ENCODE peak calls at places on chromosomes 5 and 9, in six cellular contexts. J is naive thymus-derived CD4-positive, alpha-beta T cell; R is SK-N-SH; Z is cardiac muscle cell; P is mammary epithelial cell; I is astrocyte. H is an unnamed sample. For H3K9me3 and H3K27me3, the result is how much of the 10 kb centered on the place peaks cover.

GRCh38 chr9:27749838-27750237 is 176.6 kb upstream of the C9orf72 start:
- DNase-seq in J (no peak), R (no peak), Z (no peak), P (peak), I (no peak), H (no peak)

GRCh38 chr9:72554221-72554641 is 32.8 kb downstream of the TMC1 start:
- DNase-seq in J (no peak), R (no peak), Z (no peak), P (no peak), I (peak), H (peak)

GRCh38 chr9:5557606-5558587 is 47.6 kb downstream of the PDCD1LG2 start:
- DNase-seq in J (peak), R (no peak), Z (no peak), P (peak), I (peak), H (no peak)

GRCh38 chr5:170306381-170306790 is 8.8 kb upstream of the LCP2 start:
- DNase-seq in J (no peak), R (no peak), Z (peak), P (peak), I (peak), H (peak)

GRCh38 chr5:68339921-68340321 is 124.4 kb downstream of the PIK3R1 start:
- DNase-seq in J (no peak), R (no peak), Z (no peak), P (peak), I (peak), H (no peak)

GRCh38 chr5:111394580-111394979 is 117.8 kb downstream of the STARD4 start:
- DNase-seq in J (no peak), R (no peak), Z (no peak), P (peak), I (peak), H (peak)

GRCh38 chr5:98775962-98776687 is 2.7 kb downstream of the RGMB start:
- DNase-seq in J (no peak), R (no peak), Z (no peak), P (peak), I (peak), H (peak)

GRCh38 chr5:170360712-170361501 is 28.3 kb downstream of the KCNMB1 start:
- DNase-seq in J (no peak), R (no peak), Z (peak), P (no peak), I (no peak), H (no peak)

GRCh38 chr5:103041071-103041676 is 78.8 kb downstream of the GIN1 start:
- DNase-seq in J (peak), R (peak), Z (peak), P (peak), I (peak), H (no peak)

GRCh38 chr9:30036558-30036957 is 2347.9 kb upstream of the ACO1 start:
- DNase-seq in J (no peak), R (no peak), Z (no peak), P (no peak), I (no peak), H (no peak)

GRCh38 chr5:79436224-79436623 is 77.7 kb downstream of the HOMER1 start:
- DNase-seq in J (no peak), R (no peak), Z (no peak), P (peak), I (peak), H (no peak)

GRCh38 chr9:76943071-76943470 is 37.2 kb upstream of the PRUNE2 start:
- DNase-seq in J (no peak), R (no peak), Z (no peak), P (no peak), I (no peak), H (no peak)

GRCh38 chr9:23621166-23621565 is 204.9 kb downstream of the ELAVL2 start:
- DNase-seq in J (no peak), R (no peak), Z (no peak), P (peak), I (peak), H (no peak)

GRCh38 chr5:55712023-55712859 is at the start of gene SLC38A9:
- DNase-seq in J (peak), R (peak), Z (peak), P (peak), I (peak), H (peak)

GRCh38 chr9:110538621-110539020 is 40.9 kb downstream of the SVEP1 start:
- DNase-seq in J (no peak), R (no peak), Z (no peak), P (no peak), I (peak), H (peak)

GRCh38 chr9:36575411-36575882 is 2.8 kb downstream of the MELK start:
- DNase-seq in J (no peak), R (no peak), Z (no peak), P (peak), I (no peak), H (no peak)

GRCh38 chr5:127031147-127031862 is 947 bp upstream of the MARCHF3 start:
- DNase-seq in J (peak), R (no peak), Z (peak), P (no peak), I (no peak), H (no peak)

GRCh38 chr5:172508471-172509404 is 54.4 kb upstream of the SH3PXD2B start:
- DNase-seq in J (no peak), R (no peak), Z (no peak), P (no peak), I (no peak), H (no peak)

GRCh38 chr9:96603305-96604004 is 16.2 kb downstream of the CDC14B start:
- DNase-seq in J (no peak), R (no peak), Z (no peak), P (no peak), I (peak), H (no peak)

GRCh38 chr5:109936091-109936490 is 246.4 kb downstream of the MAN2A1 start:
- DNase-seq in J (no peak), R (no peak), Z (no peak), P (peak), I (no peak), H (no peak)

GRCh38 chr5:178555771-178556211 is 34.4 kb downstream of the COL23A1 start:
- DNase-seq in J (no peak), R (no peak), Z (no peak), P (no peak), I (no peak), H (no peak)

GRCh38 chr9:135227641-135228251 is 140.3 kb downstream of the OLFM1 start:
- DNase-seq in J (no peak), R (no peak), Z (no peak), P (no peak), I (no peak), H (no peak)

GRCh38 chr9:97990259-97990658 is 7.1 kb downstream of the ANP32B start:
- DNase-seq in J (no peak), R (peak), Z (no peak), P (peak), I (peak), H (peak)

GRCh38 chr5:147508711-147509040 is 1.2 kb downstream of the DPYSL3 start:
- DNase-seq in J (no peak), R (no peak), Z (no peak), P (peak), I (no peak), H (no peak)

GRCh38 chr5:147509710-147510651 is at the start of gene DPYSL3:
- DNase-seq in J (no peak), R (peak), Z (peak), P (peak), I (peak), H (peak)

GRCh38 chr5:147504535-147504934 is 5.3 kb downstream of the DPYSL3 start:
- DNase-seq in J (no peak), R (no peak), Z (no peak), P (no peak), I (peak), H (no peak)

GRCh38 chr5:147509041-147509709 is 693 bp downstream of the DPYSL3 start:
- DNase-seq in J (no peak), R (peak), Z (no peak), P (peak), I (no peak), H (peak)

GRCh38 chr5:147507480-147508126 is 2.3 kb downstream of the DPYSL3 start:
- DNase-seq in J (no peak), R (no peak), Z (no peak), P (peak), I (peak), H (peak)
- H3K4me3 ChIP-seq in J (no peak), R (peak), Z (no peak), P (no peak), I (peak), H (peak)

GRCh38 chr5:128346038-128346437 is 192.0 kb downstream of the FBN2 start:
- DNase-seq in J (no peak), R (no peak), Z (no peak), P (no peak), I (no peak), H (no peak)

GRCh38 chr5:128339585-128339984 is 198.5 kb downstream of the FBN2 start:
- DNase-seq in J (no peak), R (no peak), Z (no peak), P (no peak), I (no peak), H (no peak)

GRCh38 chr5:128338649-128339048 is 199.4 kb downstream of the FBN2 start:
- DNase-seq in J (no peak), R (no peak), Z (no peak), P (no peak), I (no peak), H (no peak)

GRCh38 chr5:128345247-128345646 is 192.8 kb downstream of the FBN2 start:
- DNase-seq in J (no peak), R (no peak), Z (no peak), P (no peak), I (no peak), H (no peak)

GRCh38 chr5:128341056-128341455 is 197.0 kb downstream of the FBN2 start:
- DNase-seq in J (no peak), R (no peak), Z (no peak), P (no peak), I (no peak), H (no peak)
- H3K9me3 ChIP-seq in J (under half), R (under half), Z (under half), P (under half), I (under half), H (under half)

DNA sequence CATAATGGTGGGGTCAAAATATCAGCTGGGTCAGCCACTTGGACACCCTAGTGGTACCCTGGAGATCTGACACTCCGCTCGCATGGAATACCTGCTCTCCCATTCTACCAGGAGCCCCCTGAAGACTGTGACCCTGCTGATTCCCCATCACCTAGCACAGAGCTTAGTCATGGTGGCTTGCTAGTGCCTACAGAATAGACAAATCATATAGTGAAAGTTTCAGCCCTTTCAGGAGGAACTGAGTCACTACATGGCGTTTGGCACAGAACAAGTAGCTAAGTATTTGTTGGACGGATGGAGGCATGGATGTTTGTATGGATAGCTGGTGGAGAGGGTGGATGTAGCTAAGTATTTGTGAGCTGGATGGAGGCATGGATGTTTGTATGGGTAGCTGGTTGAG is 65.3 kb downstream of the LMX1B start:
- DNase-seq in J (no peak), R (no peak), Z (no peak), P (no peak), I (no peak), H (no peak)
- H3K27me3 ChIP-seq in J (under half), R (under half), Z (half or more), P (under half), I (half or more), H (under half)

GRCh38 chr5:124737651-124738050 is 8.8 kb downstream of the ZNF608 start:
- DNase-seq in J (no peak), R (no peak), Z (no peak), P (no peak), I (no peak), H (no peak)
- H3K4me3 ChIP-seq in J (no peak), R (no peak), Z (no peak), P (no peak), I (no peak), H (no peak)

GRCh38 chr9:81563739-81564138 is 125.6 kb downstream of the TLE1 start:
- DNase-seq in J (no peak), R (no peak), Z (no peak), P (no peak), I (no peak), H (no peak)
- H3K9me3 ChIP-seq in J (under half), R (under half), Z (under half), P (under half), I (under half), H (under half)

DNA sequence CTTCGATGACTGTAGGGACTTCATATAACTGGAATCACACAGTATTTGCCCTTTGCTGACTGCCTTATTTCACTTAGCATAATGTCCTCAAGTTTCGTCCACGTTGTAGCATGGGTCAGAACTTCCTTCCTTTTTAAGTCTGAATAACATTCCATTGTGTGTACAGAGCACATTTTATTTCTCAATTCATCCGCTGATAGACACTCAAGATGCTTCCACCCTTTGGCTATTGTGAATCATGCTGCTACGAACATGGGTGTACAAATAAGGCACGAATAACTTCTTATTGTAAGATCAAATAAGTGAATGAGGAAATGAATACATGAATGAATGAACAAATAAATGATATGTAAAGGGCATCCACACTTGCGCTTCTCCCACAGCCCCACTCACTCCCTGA is 13.0 kb downstream of the BARX1 start:
- DNase-seq in J (no peak), R (no peak), Z (no peak), P (no peak), I (no peak), H (no peak)
- H3K27me3 ChIP-seq in J (under half), R (under half), Z (half or more), P (under half), I (half or more), H (under half)

H was measured in MG63.